ENCODE peak calls at places on chromosome 17, in four cellular contexts. J is activated CD8-positive, alpha-beta T cell treated with anti-CD3 and anti-CD28 coated beads, Interleukin-2, amount 10 ng/mL, durations not matched to agents 7 days and 5 days; U is NCI-H69; E is HFF-Myc. K is an unnamed sample.

GRCh38 chr17:18261146-18261515 is 669 bp downstream of the MIEF2 start:
- DNase-seq in J (peak; percentile 51), U (no peak), E (no peak), K (peak; percentile 38)

GRCh38 chr17:9842057-9842758 is 16.5 kb downstream of the GLP2R start:
- DNase-seq in J (no peak), U (no peak), E (no peak), K (no peak)

GRCh38 chr17:80971704-80972304 is 19.8 kb upstream of the CHMP6 start:
- DNase-seq in J (no peak), U (no peak), E (no peak), K (no peak)

GRCh38 chr17:39199673-39199985 is 454 bp upstream of the RPL19 start:
- DNase-seq in J (no peak), U (peak; percentile 80), E (no peak), K (no peak)

GRCh38 chr17:50117202-50118040 is 12.5 kb downstream of the SAMD14 start:
- DNase-seq in J (peak; percentile 72), U (peak; percentile 92), E (no peak), K (peak; percentile 43)

GRCh38 chr17:42743595-42744282 is 1.1 kb downstream of the EZH1 start:
- DNase-seq in J (no peak), U (peak; percentile 62), E (peak; percentile 1), K (peak; percentile 28)

GRCh38 chr17:63647065-63647725 is 25.0 kb downstream of the MAP3K3 start:
- DNase-seq in J (no peak), U (no peak), E (no peak), K (no peak)

GRCh38 chr17:63609820-63610573 is 9.3 kb downstream of the TACO1 start:
- DNase-seq in J (no peak), U (no peak), E (no peak), K (no peak)

GRCh38 chr17:57923182-57923872 is 31.9 kb downstream of the CUEDC1 start:
- DNase-seq in J (no peak), U (no peak), E (no peak), K (no peak)

GRCh38 chr17:61794242-61794641 is 69.1 kb downstream of the BRIP1 start:
- DNase-seq in J (no peak), U (no peak), E (no peak), K (no peak)

GRCh38 chr17:17196776-17197175 is 9.4 kb downstream of the PLD6 start:
- DNase-seq in J (no peak), U (no peak), E (no peak), K (no peak)

GRCh38 chr17:45813051-45813731 is 29.1 kb downstream of the CRHR1 start:
- DNase-seq in J (no peak), U (peak; percentile 41), E (no peak), K (no peak)

GRCh38 chr17:37527249-37527851 is 37.7 kb downstream of the DUSP14 start:
- DNase-seq in J (peak; percentile 53), U (peak; percentile 70), E (no peak), K (peak; percentile 12)

GRCh38 chr17:76697702-76698465 is 12.9 kb downstream of the MXRA7 start:
- DNase-seq in J (no peak), U (peak; percentile 90), E (no peak), K (peak; percentile 20)

GRCh38 chr17:58557981-58558380 is 43.5 kb upstream of the MTMR4 start:
- DNase-seq in J (no peak), U (no peak), E (no peak), K (no peak)

GRCh38 chr17:13230350-13230900 is 212.6 kb upstream of the ELAC2 start:
- DNase-seq in J (no peak), U (peak; percentile 2), E (no peak), K (peak; percentile 23)

GRCh38 chr17:16934133-16934795 is 37.7 kb downstream of the TNFRSF13B start:
- DNase-seq in J (no peak), U (no peak), E (no peak), K (no peak)

GRCh38 chr17:880074-880870 is 98.1 kb downstream of the MRM3 start:
- DNase-seq in J (no peak), U (no peak), E (no peak), K (no peak)

GRCh38 chr17:22467720-22468119 is 775.4 kb downstream of the KCNJ18 start:
- DNase-seq in J (no peak), U (no peak), E (no peak), K (no peak)

GRCh38 chr17:6714315-6714874 is 1.2 kb upstream of the SLC13A5 start:
- DNase-seq in J (no peak), U (no peak), E (no peak), K (no peak)

GRCh38 chr17:4003501-4004421 is 39.5 kb upstream of the ATP2A3 start:
- DNase-seq in J (peak; percentile 13), U (no peak), E (no peak), K (no peak)

GRCh38 chr17:5741810-5742209 is 157.5 kb upstream of the NLRP1 start:
- DNase-seq in J (no peak), U (no peak), E (no peak), K (no peak)

GRCh38 chr17:16286009-16286946 is 67.0 kb downstream of the CENPV start:
- DNase-seq in J (peak; percentile 93), U (no peak), E (peak; percentile 98), K (no peak)

GRCh38 chr17:61403846-61404701 is 4.4 kb downstream of the TBX2 start:
- DNase-seq in J (no peak), U (peak; percentile 66), E (no peak), K (no peak)

GRCh38 chr17:50147841-50148225 is 2.6 kb downstream of the PPP1R9B start:
- DNase-seq in J (no peak), U (no peak), E (no peak), K (no peak)

GRCh38 chr17:39738568-39738901 is 797 bp downstream of the GRB7 start:
- DNase-seq in J (peak; percentile 57), U (peak; percentile 83), E (no peak), K (peak; percentile 74)

GRCh38 chr17:39634384-39634871 is 2.5 kb upstream of the STARD3 start:
- DNase-seq in J (peak; percentile 44), U (peak; percentile 56), E (no peak), K (peak; percentile 53)

GRCh38 chr17:6640536-6641373 is at the start of the genes KIAA0753 and TXNDC17:
- DNase-seq in J (peak; percentile 95), U (peak; percentile 89), E (peak; percentile 72), K (peak; percentile 90)

GRCh38 chr17:80889897-80890550 is 101.6 kb upstream of the CHMP6 start:
- DNase-seq in J (peak; percentile 46), U (no peak), E (no peak), K (no peak)

GRCh38 chr17:39174907-39175694 is 9.1 kb upstream of the ARL5C start:
- DNase-seq in J (peak; percentile 87), U (peak; percentile 86), E (no peak), K (peak; percentile 54)

GRCh38 chr17:50201226-50201854 is at the start of gene COL1A1:
- DNase-seq in J (no peak), U (no peak), E (no peak), K (no peak)

K was measured in NCI-H146.